ENCODE peak calls at places on chromosomes 12 and 14, in six cellular contexts. R, K, S, E, U and J are unnamed samples.
A peak's percentile ranks its signal among the peaks of the same experiment; 100 is the strongest.

GRCh38 chr12:46778415-46778814 is 47.4 kb downstream of the SLC38A4 start:
- DNase-seq in R (no peak), K (no peak), S (no peak), E (no peak), U (no peak), J (no peak)

GRCh38 chr14:39279515-39279914 is 45.8 kb downstream of the MIA2 start:
- DNase-seq in R (no peak), K (no peak), S (no peak), E (no peak), U (no peak), J (no peak)

GRCh38 chr14:98498019-98498885 is 773.7 kb downstream of the BCL11B start:
- DNase-seq in R (no peak), K (no peak), S (no peak), E (no peak), U (no peak), J (no peak)

GRCh38 chr12:54324617-54325441 is at the start of gene COPZ1:
- DNase-seq in R (peak; percentile 96), K (peak; percentile 99), S (peak; percentile 85), E (peak; percentile 85), U (peak; percentile 98), J (peak; percentile 90)

GRCh38 chr14:99327458-99328250 is 55.7 kb upstream of the BCL11B start:
- DNase-seq in R (no peak), K (no peak), S (no peak), E (no peak), U (no peak), J (no peak)

GRCh38 chr14:60845523-60845922 is 111.0 kb downstream of the MNAT1 start:
- DNase-seq in R (no peak), K (peak; percentile 37), S (no peak), E (no peak), U (no peak), J (no peak)

GRCh38 chr14:103693514-103693913 is 21.7 kb downstream of the XRCC3 start:
- DNase-seq in R (no peak), K (no peak), S (no peak), E (no peak), U (no peak), J (no peak)

GRCh38 chr12:8823565-8824300 is 1.3 kb downstream of the A2ML1 start:
- DNase-seq in R (no peak), K (no peak), S (peak; percentile 34), E (no peak), U (no peak), J (no peak)

GRCh38 chr12:124026755-124027745 is 54.0 kb downstream of the ZNF664 start:
- DNase-seq in R (no peak), K (no peak), S (no peak), E (no peak), U (no peak), J (no peak)

GRCh38 chr12:46160981-46161690 is 107.7 kb downstream of the SLC38A1 start:
- DNase-seq in R (no peak), K (no peak), S (no peak), E (no peak), U (no peak), J (no peak)

GRCh38 chr12:80624986-80625530 is 82.4 kb upstream of the MYF6 start:
- DNase-seq in R (no peak), K (no peak), S (no peak), E (no peak), U (no peak), J (no peak)

GRCh38 chr12:106914796-106915634 is 40.7 kb upstream of the TMEM263 start:
- DNase-seq in R (no peak), K (no peak), S (no peak), E (no peak), U (no peak), J (no peak)

GRCh38 chr12:23368590-23368989 is 580.9 kb downstream of the SOX5 start:
- DNase-seq in R (no peak), K (no peak), S (no peak), E (no peak), U (no peak), J (no peak)

GRCh38 chr12:16670456-16671050 is 64.6 kb upstream of the LMO3 start:
- DNase-seq in R (no peak), K (no peak), S (no peak), E (no peak), U (no peak), J (no peak)

GRCh38 chr12:123867141-123867540 is 105.0 kb downstream of the DNAH10 start:
- DNase-seq in R (no peak), K (no peak), S (no peak), E (no peak), U (no peak), J (no peak)

GRCh38 chr12:46888568-46888967 is 62.8 kb upstream of the SLC38A4 start:
- DNase-seq in R (no peak), K (no peak), S (no peak), E (no peak), U (no peak), J (no peak)